ENCODE peak calls at places on chromosome 4, in eight cellular contexts. P, T, E, U, Q, R, G and A are unnamed samples.

GRCh38 chr4:182432819-182433218 is 189.6 kb downstream of the TENM3 start:
- DNase-seq in P (no peak), T (no peak), E (no peak), U (no peak), Q (no peak), R (no peak), G (no peak), A (no peak)

GRCh38 chr4:87219648-87220093 is 747 bp downstream of the KLHL8 start:
- DNase-seq in P (peak; percentile 34), T (peak; percentile 53), E (peak; percentile 51), U (peak; percentile 73), Q (peak; percentile 57), R (peak; percentile 54), G (no peak), A (no peak)

GRCh38 chr4:3372933-3373465 is 68.8 kb upstream of the HGFAC start:
- DNase-seq in P (no peak), T (no peak), E (no peak), U (peak; percentile 59), Q (no peak), R (peak; percentile 57), G (no peak), A (no peak)

GRCh38 chr4:14528921-14529320 is 473.4 kb upstream of the CPEB2 start:
- DNase-seq in P (no peak), T (no peak), E (no peak), U (no peak), Q (no peak), R (no peak), G (no peak), A (no peak)

GRCh38 chr4:128241425-128241913 is 46.1 kb downstream of the PGRMC2 start:
- DNase-seq in P (peak; percentile 98), T (no peak), E (peak; percentile 92), U (no peak), Q (peak; percentile 95), R (no peak), G (no peak), A (peak; percentile 91)

GRCh38 chr4:53591372-53591892 is at the start of gene LNX1:
- DNase-seq in P (no peak), T (no peak), E (no peak), U (peak; percentile 90), Q (no peak), R (no peak), G (peak; percentile 28), A (no peak)

GRCh38 chr4:70895846-70896435 is 6.2 kb upstream of the MOB1B start:
- DNase-seq in P (no peak), T (peak; percentile 40), E (no peak), U (no peak), Q (no peak), R (no peak), G (no peak), A (no peak)

GRCh38 chr4:27429260-27429970 is 568.8 kb downstream of the STIM2 start:
- DNase-seq in P (peak; percentile 62), T (no peak), E (peak; percentile 79), U (no peak), Q (peak; percentile 22), R (no peak), G (no peak), A (no peak)

GRCh38 chr4:14070289-14070880 is 442.9 kb upstream of the BOD1L1 start:
- DNase-seq in P (no peak), T (no peak), E (no peak), U (no peak), Q (no peak), R (peak; percentile 47), G (no peak), A (no peak)

GRCh38 chr4:135434936-135435335 is 1233.3 kb upstream of the PABPC4L start:
- DNase-seq in P (no peak), T (no peak), E (peak; percentile 44), U (no peak), Q (no peak), R (no peak), G (no peak), A (no peak)

GRCh38 chr4:188127157-188127874 is 11.9 kb upstream of the TRIML1 start:
- DNase-seq in P (peak; percentile 87), T (no peak), E (peak; percentile 36), U (no peak), Q (peak; percentile 29), R (no peak), G (no peak), A (peak; percentile 1)

GRCh38 chr4:3226467-3226866 is 22.5 kb upstream of the MSANTD1 start:
- DNase-seq in P (no peak), T (no peak), E (no peak), U (peak; percentile 51), Q (no peak), R (no peak), G (no peak), A (no peak)

GRCh38 chr4:80322716-80323115 is 12.8 kb upstream of the CFAP299 start:
- DNase-seq in P (peak; percentile 63), T (no peak), E (peak; percentile 69), U (no peak), Q (peak; percentile 58), R (no peak), G (no peak), A (no peak)
- TF ChIP-seq CTCF in P (peak; percentile 49), T (no peak), E (peak; percentile 46), U (no peak), Q (peak; percentile 41), R (no peak), G (no peak), A (peak; percentile 55)

GRCh38 chr4:169791527-169792156 is 33.9 kb upstream of the HPF1 start:
- DNase-seq in P (peak; percentile 70), T (no peak), E (peak; percentile 65), U (peak; percentile 19), Q (peak; percentile 70), R (peak; percentile 71), G (peak; percentile 64), A (peak; percentile 16)
- TF ChIP-seq CTCF in P (peak; percentile 60), T (no peak), E (peak; percentile 64), U (no peak), Q (peak; percentile 61), R (peak; percentile 46), G (peak; percentile 24), A (peak; percentile 63)

GRCh38 chr4:177671845-177672244 is 229.6 kb upstream of the AGA start:
- DNase-seq in P (no peak), T (no peak), E (no peak), U (no peak), Q (no peak), R (no peak), G (no peak), A (no peak)

GRCh38 chr4:177671387-177671786 is 229.2 kb upstream of the AGA start:
- DNase-seq in P (no peak), T (no peak), E (no peak), U (no peak), Q (no peak), R (no peak), G (no peak), A (no peak)

DNA sequence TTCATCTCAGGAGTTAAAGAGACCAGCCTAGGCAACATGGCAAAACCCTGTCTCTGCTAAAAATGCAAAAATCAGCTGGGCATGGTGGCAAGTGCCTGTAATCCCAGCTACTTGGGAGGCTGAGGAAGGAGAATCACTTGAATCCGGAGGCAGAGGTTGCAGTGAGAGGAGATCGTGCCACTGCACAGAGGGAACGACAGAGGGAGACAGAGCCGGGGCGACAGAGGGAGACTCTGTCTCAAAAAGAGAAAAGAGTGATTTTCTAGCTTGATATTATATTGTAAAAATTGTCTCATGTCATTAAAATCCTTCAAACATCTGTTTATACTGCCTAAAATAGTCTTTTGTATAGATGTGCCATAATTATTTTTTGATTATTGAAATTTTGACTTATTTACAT is 225.4 kb upstream of the AGA start:
- DNase-seq in P (no peak), T (no peak), E (no peak), U (no peak), Q (no peak), R (peak; percentile 17), G (no peak), A (no peak)
- TF ChIP-seq CTCF in P (peak; percentile 28), T (peak; percentile 48), E (no peak), U (no peak), Q (no peak), R (no peak), G (no peak), A (no peak)

GRCh38 chr4:41282362-41282761 is 25.6 kb downstream of the UCHL1 start:
- DNase-seq in P (no peak), T (no peak), E (no peak), U (no peak), Q (no peak), R (no peak), G (no peak), A (no peak)
- TF ChIP-seq CTCF in P (no peak), T (no peak), E (no peak), U (no peak), Q (no peak), R (no peak), G (no peak), A (no peak)

GRCh38 chr4:8729408-8730149 is 137.0 kb downstream of the CPZ start:
- DNase-seq in P (no peak), T (no peak), E (no peak), U (no peak), Q (no peak), R (no peak), G (no peak), A (no peak)
- TF ChIP-seq CTCF in P (no peak), T (no peak), E (no peak), U (no peak), Q (no peak), R (no peak), G (no peak), A (no peak)

GRCh38 chr4:108838451-108838850 is 75.6 kb upstream of the ETNPPL start:
- DNase-seq in P (no peak), T (no peak), E (no peak), U (no peak), Q (no peak), R (no peak), G (no peak), A (no peak)

GRCh38 chr4:108833041-108833440 is 70.2 kb upstream of the ETNPPL start:
- DNase-seq in P (no peak), T (no peak), E (peak; percentile 61), U (no peak), Q (peak; percentile 70), R (no peak), G (no peak), A (no peak)

GRCh38 chr4:108834167-108834566 is 71.3 kb upstream of the ETNPPL start:
- DNase-seq in P (peak; percentile 92), T (no peak), E (peak; percentile 37), U (no peak), Q (peak; percentile 42), R (no peak), G (no peak), A (no peak)

GRCh38 chr4:108830509-108831244 is 67.8 kb upstream of the ETNPPL start:
- DNase-seq in P (no peak), T (no peak), E (peak; percentile 57), U (peak; percentile 27), Q (peak; percentile 67), R (peak; percentile 33), G (no peak), A (no peak)

DNA sequence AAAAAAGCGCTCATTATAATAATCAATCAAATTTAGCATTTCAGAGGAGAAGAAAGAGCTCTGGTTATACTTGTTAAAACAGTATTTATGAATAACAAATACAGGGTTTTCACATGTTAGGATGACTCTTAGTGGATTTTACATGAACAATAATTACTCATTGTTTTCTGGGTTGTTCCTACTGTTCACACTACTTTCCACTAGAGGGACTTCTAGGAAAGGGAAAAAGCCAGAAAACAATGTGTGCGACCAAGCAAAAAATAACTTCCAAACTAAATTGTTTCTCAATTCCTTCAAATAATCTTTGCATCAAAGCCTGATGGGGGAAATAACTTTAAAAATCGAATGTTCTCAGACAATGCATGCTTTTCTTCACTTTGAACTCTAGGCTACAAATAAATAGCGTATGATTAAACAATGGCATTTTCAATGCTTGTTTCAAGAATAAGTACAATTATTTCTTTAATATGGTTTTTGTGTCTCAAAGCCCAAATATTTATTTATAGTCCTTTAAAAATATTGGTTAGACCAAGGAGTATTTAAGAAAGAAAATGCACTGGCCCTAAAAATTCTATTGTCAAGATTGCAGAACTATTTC is 72.0 kb upstream of the ETNPPL start:
- DNase-seq in P (peak; percentile 75), T (peak; percentile 3), E (peak; percentile 71), U (no peak), Q (peak; percentile 66), R (no peak), G (no peak), A (no peak)
- TF ChIP-seq CTCF in P (peak; percentile 80), T (peak; percentile 43), E (peak; percentile 78), U (no peak), Q (peak; percentile 72), R (peak; percentile 63), G (peak; percentile 84), A (peak; percentile 73)